ENCODE peak calls at places on chromosomes 6 and 20, in four cellular contexts. I is hepatocyte, T is pancreas, Z is tibial nerve. C is an unnamed sample. For H3K4me1 and H3K9me3, the result is how much of the 10 kb centered on the place peaks cover.

GRCh38 chr6:134527108-134527787 is 209.3 kb upstream of the SGK1 start:
- DNase-seq in I (no peak), Z (no peak), T (no peak), C (no peak)

GRCh38 chr6:143676437-143677045 is 1.2 kb upstream of the PHACTR2 start:
- DNase-seq in T (no peak), I (no peak), Z (no peak), C (no peak)

GRCh38 chr6:154167163-154167562 is 128.1 kb downstream of the OPRM1 start:
- DNase-seq in T (no peak), Z (peak), I (no peak), C (no peak)

GRCh38 chr20:9999660-10000059 is 35.1 kb upstream of the ANKEF1 start:
- DNase-seq in I (no peak), T (no peak), Z (peak), C (no peak)

GRCh38 chr6:90194371-90194841 is 102.2 kb downstream of the BACH2 start:
- DNase-seq in Z (no peak), T (no peak), I (no peak), C (no peak)

GRCh38 chr20:46309945-46310344 is 1.6 kb upstream of the CDH22 start:
- DNase-seq in I (no peak), Z (no peak), T (no peak), C (no peak)

GRCh38 chr20:7926767-7927166 is 13.5 kb downstream of the HAO1 start:
- DNase-seq in Z (no peak), I (peak), T (no peak), C (peak)

GRCh38 chr6:150586850-150587359 is 12.8 kb upstream of the PLEKHG1 start:
- DNase-seq in Z (no peak), T (no peak), I (no peak), C (no peak)

GRCh38 chr20:5691918-5692618 is 58.1 kb upstream of the SHLD1 start:
- DNase-seq in Z (no peak), T (no peak), I (no peak), C (no peak)

GRCh38 chr6:55977959-55978358 is 102.6 kb upstream of the BMP5 start:
- DNase-seq in T (no peak), Z (no peak), I (no peak), C (no peak)

GRCh38 chr6:52922161-52922560 is 12.7 kb upstream of the GSTA3 start:
- DNase-seq in Z (no peak), I (no peak), T (no peak), C (no peak)

GRCh38 chr6:33688006-33688405 is 23.5 kb downstream of the UQCC2 start:
- DNase-seq in I (no peak), T (no peak), Z (no peak), C (no peak)

GRCh38 chr20:11267131-11267761 is 593.4 kb upstream of the JAG1 start:
- DNase-seq in Z (peak), I (peak), T (peak), C (peak)

GRCh38 chr6:129215246-129215645 is 332.3 kb downstream of the LAMA2 start:
- DNase-seq in Z (no peak), T (no peak), I (no peak), C (peak)

GRCh38 chr20:57509665-57510237 is 15.2 kb downstream of the CTCFL start:
- DNase-seq in I (no peak), Z (no peak), T (no peak), C (peak)

GRCh38 chr6:118188561-118188960 is 281.5 kb downstream of the SLC35F1 start:
- DNase-seq in I (no peak), Z (no peak), T (no peak), C (no peak)

GRCh38 chr6:133549252-133549925 is 308.2 kb downstream of the EYA4 start:
- DNase-seq in I (no peak), T (no peak), Z (no peak), C (no peak)

GRCh38 chr6:157157228-157157627 is 166.1 kb downstream of the TMEM242 start:
- DNase-seq in I (no peak), Z (no peak), T (no peak), C (no peak)

GRCh38 chr6:21188505-21189223 is 404.9 kb upstream of the SOX4 start:
- DNase-seq in I (no peak), Z (no peak), T (no peak), C (no peak)

GRCh38 chr6:50716887-50717509 is 3.7 kb downstream of the TFAP2D start:
- DNase-seq in Z (no peak), T (no peak), I (no peak), C (no peak)

GRCh38 chr6:154537486-154537885 is 27.0 kb upstream of the CNKSR3 start:
- DNase-seq in T (no peak), Z (no peak), I (peak), C (no peak)

GRCh38 chr6:22827760-22828159 is 258.4 kb downstream of the HDGFL1 start:
- DNase-seq in Z (no peak), T (no peak), I (peak), C (no peak)

GRCh38 chr6:169722362-169723199 is 1.7 kb downstream of the PHF10 start:
- DNase-seq in I (peak), T (peak), Z (peak), C (peak)

GRCh38 chr20:64039293-64040160 is 3.5 kb downstream of the C20orf204 start:
- DNase-seq in T (peak), Z (no peak), I (no peak), C (no peak)

GRCh38 chr20:20480689-20481088 is 112.8 kb downstream of the INSM1 start:
- DNase-seq in I (peak), Z (no peak), T (no peak), C (no peak)

GRCh38 chr20:53047203-53047602 is 75.0 kb downstream of the TSHZ2 start:
- DNase-seq in I (no peak), Z (no peak), T (no peak), C (no peak)

GRCh38 chr20:58024241-58024721 is 204.2 kb downstream of the ANKRD60 start:
- DNase-seq in T (no peak), Z (no peak), I (no peak), C (no peak)

GRCh38 chr20:57685134-57685851 is 24.5 kb downstream of the PMEPA1 start:
- DNase-seq in Z (no peak), T (no peak), I (no peak), C (peak)

GRCh38 chr6:141701732-141702131 is 431.0 kb upstream of the GJE1 start:
- DNase-seq in T (no peak), I (no peak), Z (no peak), C (no peak)

GRCh38 chr20:20554951-20555350 is 157.5 kb downstream of the RALGAPA2 start:
- DNase-seq in I (no peak), T (no peak), Z (no peak), C (no peak)

GRCh38 chr20:40462600-40462999 is 226.4 kb downstream of the MAFB start:
- DNase-seq in T (no peak), I (no peak), Z (no peak), C (no peak)

GRCh38 chr6:33313105-33313708 is 671 bp downstream of the TAPBP start:
- DNase-seq in T (peak), I (peak), Z (peak), C (no peak)

GRCh38 chr6:11218477-11218826 is 14.0 kb downstream of the NEDD9 start:
- DNase-seq in T (no peak), Z (no peak), I (no peak), C (no peak)
- H3K4me1 ChIP-seq in T (under half), Z (half or more), I (under half), C (half or more)

DNA sequence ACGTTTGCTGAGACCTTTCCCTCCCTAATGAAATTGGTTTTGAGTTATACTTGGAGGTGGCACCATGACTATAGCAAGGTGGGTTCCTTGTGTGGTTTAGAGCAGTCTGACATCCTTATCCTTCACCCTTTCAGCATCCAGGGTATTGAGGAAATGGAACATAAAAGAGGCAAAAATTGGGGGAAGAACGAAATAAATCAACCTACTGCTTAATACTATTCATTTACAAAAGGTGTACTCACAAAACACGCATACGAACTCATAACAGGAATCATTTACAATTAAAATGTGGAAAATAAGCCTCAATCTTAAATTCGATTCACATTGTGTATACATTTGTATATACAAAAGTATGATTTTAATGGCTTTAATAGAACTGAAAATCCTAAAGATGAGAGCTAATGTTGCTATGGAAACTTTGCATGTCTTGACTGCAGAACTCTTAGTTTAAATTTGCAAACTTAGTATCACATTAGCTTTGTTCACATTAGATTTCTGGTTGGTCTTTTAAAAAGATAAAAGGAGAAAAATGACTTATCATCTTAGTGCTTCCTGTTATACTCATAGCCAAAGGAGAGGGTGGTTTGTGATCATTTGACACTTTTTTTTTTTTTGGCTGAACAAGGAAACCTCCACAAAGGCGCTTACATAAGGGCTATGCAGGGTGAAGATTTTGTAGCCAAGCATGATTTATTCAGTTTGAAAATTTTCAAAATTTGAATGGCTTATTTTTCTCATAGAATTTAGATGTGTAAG is 76.1 kb upstream of the ATXN1 start:
- DNase-seq in Z (no peak), T (no peak), I (no peak), C (no peak)
- H3K27ac ChIP-seq in Z (peak), T (no peak), I (no peak), C (peak)

GRCh38 chr6:165081944-165082532 is 227.4 kb downstream of the C6orf118 start:
- DNase-seq in I (no peak), Z (no peak), T (no peak), C (no peak)
- H3K9me3 ChIP-seq in I (under half), Z (under half), T (under half), C (under half)

DNA sequence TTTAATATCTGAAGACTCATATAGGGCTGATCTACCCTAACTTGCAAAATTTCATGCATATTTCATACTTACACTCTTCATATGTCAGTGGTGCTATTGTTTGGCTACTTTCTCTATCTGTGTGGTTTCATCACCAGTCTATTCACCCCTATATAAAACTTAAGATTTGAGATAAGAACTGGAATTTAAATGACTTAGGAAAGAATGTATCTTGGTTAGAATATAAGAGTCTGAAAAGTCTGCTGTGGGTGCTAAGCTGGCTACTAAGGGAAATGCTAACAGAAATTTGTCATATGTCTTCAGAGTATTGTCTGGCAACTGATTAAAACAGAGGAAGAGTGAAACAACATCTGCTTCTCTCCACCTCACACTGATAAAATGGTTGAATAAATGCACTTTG is 104.5 kb downstream of the LCA5 start:
- DNase-seq in I (no peak), Z (no peak), T (no peak), C (no peak)
- H3K4me1 ChIP-seq in I (under half), Z (under half), T (under half), C (under half)

GRCh38 chr6:113921299-113921904 is 49.5 kb downstream of the HDAC2 start:
- DNase-seq in Z (no peak), T (no peak), I (no peak), C (no peak)
- H3K27ac ChIP-seq in Z (no peak), T (no peak), I (no peak), C (no peak)

GRCh38 chr20:43416591-43417228 is 41.0 kb upstream of the SRSF6 start:
- DNase-seq in I (no peak), T (no peak), Z (no peak), C (no peak)
- H3K9me3 ChIP-seq in I (under half), T (under half), Z (under half), C (under half)

C was measured in cardiac muscle cell.